ENCODE peak calls at places on chromosomes 4 and X, in six cellular contexts. H is suprapubic skin, U is foreskin keratinocyte, C is left ventricle myocardium inferior, Q is PC-3, A is thoracic aorta. K is an unnamed sample. For H3K4me1, the result is how much of the 10 kb centered on the place peaks cover.

GRCh38 chr4:123599920-123600394 is 203.4 kb downstream of the SPRY1 start:
- DNase-seq in U (no peak), Q (no peak), A (no peak), C (peak), H (peak), K (peak)

GRCh38 chr4:82436130-82436529 is 5.7 kb downstream of the ENOPH1 start:
- DNase-seq in Q (no peak), C (no peak), U (no peak), A (no peak), H (no peak), K (no peak)

GRCh38 chr4:25953740-25954139 is 39.7 kb downstream of the SMIM20 start:
- DNase-seq in C (no peak), Q (peak), A (no peak), H (no peak), U (peak), K (no peak)

GRCh38 chr4:158538176-158538575 is 16.5 kb downstream of the RXFP1 start:
- DNase-seq in Q (no peak), A (no peak), H (no peak), C (no peak), U (peak), K (no peak)

GRCh38 chr4:95193391-95194224 is 355.2 kb downstream of the UNC5C start:
- DNase-seq in H (no peak), U (no peak), A (no peak), Q (no peak), C (no peak), K (no peak)

GRCh38 chr4:153152453-153153338 is 51.5 kb upstream of the TRIM2 start:
- DNase-seq in H (no peak), U (no peak), Q (no peak), A (no peak), C (peak), K (peak)

GRCh38 chr4:106497271-106497670 is 128.7 kb upstream of the GIMD1 start:
- DNase-seq in H (no peak), A (no peak), Q (no peak), U (no peak), C (no peak), K (no peak)

GRCh38 chrX:150573702-150574101 is 5.3 kb downstream of the MTM1 start:
- DNase-seq in A (no peak), H (no peak), Q (no peak), C (no peak), U (no peak), K (peak)

GRCh38 chr4:160947653-160948052 is 1216.1 kb downstream of the FSTL5 start:
- DNase-seq in Q (no peak), U (no peak), A (no peak), C (no peak), H (no peak), K (no peak)

GRCh38 chrX:70254063-70254400 is 6.0 kb downstream of the P2RY4 start:
- DNase-seq in C (no peak), H (no peak), U (no peak), A (no peak), Q (no peak), K (no peak)

GRCh38 chr4:183101956-183102480 is 3.0 kb downstream of the WWC2 start:
- DNase-seq in H (no peak), Q (no peak), A (no peak), U (no peak), C (no peak), K (no peak)

GRCh38 chr4:110414590-110414989 is 61.4 kb upstream of the ENPEP start:
- DNase-seq in C (no peak), H (no peak), A (no peak), Q (no peak), U (no peak), K (no peak)

GRCh38 chr4:138650917-138651564 is 364.5 kb upstream of the NOCT start:
- DNase-seq in C (no peak), A (no peak), H (no peak), U (peak), Q (peak), K (no peak)

GRCh38 chrX:49282647-49283011 is 13.0 kb downstream of the PPP1R3F start:
- DNase-seq in A (no peak), C (no peak), U (no peak), Q (no peak), H (no peak), K (no peak)

GRCh38 chrX:40132751-40133150 is 35.0 kb upstream of the BCOR start:
- DNase-seq in Q (peak), U (peak), A (peak), H (peak), C (peak), K (peak)

GRCh38 chr4:186368291-186368690 is 102.3 kb downstream of the F11 start:
- DNase-seq in H (no peak), U (peak), A (no peak), Q (no peak), C (no peak), K (no peak)

GRCh38 chr4:54281060-54281781 is 52.1 kb downstream of the PDGFRA start:
- DNase-seq in Q (peak), H (peak), U (no peak), A (peak), C (peak), K (peak)

GRCh38 chrX:7077241-7077909 is 70.1 kb upstream of the STS start:
- DNase-seq in H (no peak), A (no peak), U (no peak), Q (no peak), C (no peak), K (no peak)

GRCh38 chr4:176547005-176547404 is 227.2 kb downstream of the SPCS3 start:
- DNase-seq in U (no peak), H (no peak), C (no peak), A (no peak), Q (no peak), K (no peak)

GRCh38 chr4:152525878-152526277 is 10.0 kb downstream of the FBXW7 start:
- DNase-seq in U (no peak), Q (no peak), A (no peak), H (no peak), C (no peak), K (no peak)

GRCh38 chrX:75038925-75039324 is 113.7 kb upstream of the NEXMIF start:
- DNase-seq in U (no peak), H (no peak), Q (peak), C (no peak), A (no peak), K (no peak)

GRCh38 chrX:57447856-57448255 is 144.0 kb upstream of the ZXDB start:
- DNase-seq in Q (peak), U (no peak), A (no peak), C (no peak), H (no peak), K (no peak)

GRCh38 chr4:137531121-137531520 is 1.2 kb downstream of the PCDH18 start:
- DNase-seq in C (no peak), Q (peak), A (no peak), H (no peak), U (no peak), K (no peak)

GRCh38 chrX:10722804-10723364 is 102.5 kb upstream of the MID1 start:
- DNase-seq in A (no peak), C (no peak), H (peak), U (no peak), Q (peak), K (peak)

GRCh38 chr4:124610214-124610613 is 102.3 kb downstream of the ANKRD50 start:
- DNase-seq in A (no peak), H (no peak), U (peak), C (no peak), Q (peak), K (no peak)

GRCh38 chr4:181684310-181684709 is 558.9 kb upstream of the TENM3 start:
- DNase-seq in Q (no peak), A (no peak), H (no peak), U (no peak), C (no peak), K (no peak)

GRCh38 chr4:176193126-176193525 is 2.3 kb downstream of the SPATA4 start:
- DNase-seq in A (no peak), H (no peak), Q (peak), C (no peak), U (peak), K (no peak)

DNA sequence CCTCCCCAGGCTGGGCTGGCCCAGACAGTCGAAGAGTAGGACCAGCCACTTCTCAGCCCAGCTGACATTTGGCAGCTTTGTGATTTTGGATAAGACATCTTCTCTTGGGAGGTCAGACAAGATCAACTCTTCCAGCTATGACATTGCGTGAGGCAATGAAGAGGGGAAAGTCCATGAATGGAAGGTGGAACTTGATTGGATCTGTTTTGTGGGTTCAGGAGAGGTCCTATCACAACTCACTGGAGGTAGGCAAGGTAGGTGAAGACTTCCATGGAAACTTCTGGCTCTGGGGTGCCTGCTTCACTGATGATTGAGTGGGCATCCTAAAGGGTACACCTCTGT is 7.5 kb upstream of the DDX60L start:
- DNase-seq in Q (no peak), H (no peak), C (no peak), A (no peak), U (no peak), K (no peak)
- H3K4me1 ChIP-seq in Q (half or more), H (under half), C (under half), A (under half), U (under half), K (under half)

GRCh38 chr4:87019898-87020297 is 85.1 kb downstream of the AFF1 start:
- DNase-seq in A (no peak), U (no peak), H (no peak), Q (no peak), C (no peak), K (no peak)

GRCh38 chr4:87019243-87019817 is 84.5 kb downstream of the AFF1 start:
- DNase-seq in A (no peak), H (no peak), C (no peak), U (no peak), Q (no peak), K (no peak)

GRCh38 chr4:87017580-87018061 is 82.8 kb downstream of the AFF1 start:
- DNase-seq in C (no peak), U (no peak), Q (no peak), A (no peak), H (no peak), K (no peak)

GRCh38 chr4:87014284-87014782 is 79.5 kb downstream of the AFF1 start:
- DNase-seq in C (no peak), Q (peak), A (no peak), U (no peak), H (no peak), K (no peak)

GRCh38 chr4:87018751-87019150 is 83.9 kb downstream of the AFF1 start:
- DNase-seq in Q (no peak), H (no peak), A (no peak), U (no peak), C (no peak), K (no peak)
- H3K4me1 ChIP-seq in Q (under half), H (half or more), A (under half), U (under half), C (half or more), K (under half)

GRCh38 chrX:107731831-107732502 is 43.6 kb downstream of the TSC22D3 start:
- DNase-seq in Q (peak), A (peak), C (peak), U (no peak), H (peak), K (peak)
- H3K4me1 ChIP-seq in Q (under half), A (under half), C (half or more), U (under half), H (half or more), K (under half)

GRCh38 chr4:15020502-15021286 is 18.4 kb downstream of the CPEB2 start:
- DNase-seq in A (no peak), U (no peak), Q (no peak), C (no peak), H (no peak), K (no peak)
- H3K4me1 ChIP-seq in A (half or more), U (under half), Q (under half), C (half or more), H (under half), K (under half)

GRCh38 chr4:76977731-76978350 is 28.3 kb downstream of the SEPTIN11 start:
- DNase-seq in H (no peak), U (no peak), Q (peak), C (no peak), A (no peak), K (no peak)
- H3K4me1 ChIP-seq in H (under half), U (under half), Q (under half), C (under half), A (under half), K (under half)

GRCh38 chrX:129954804-129955203 is 27.6 kb upstream of the BCORL1 start:
- DNase-seq in Q (no peak), U (no peak), A (no peak), H (no peak), C (no peak), K (no peak)

GRCh38 chrX:129955682-129956081 is 26.8 kb upstream of the BCORL1 start:
- DNase-seq in U (no peak), Q (no peak), A (no peak), H (no peak), C (no peak), K (no peak)

GRCh38 chrX:129956145-129956544 is 26.3 kb upstream of the BCORL1 start:
- DNase-seq in H (no peak), U (no peak), A (no peak), C (no peak), Q (no peak), K (no peak)

GRCh38 chrX:129957241-129958099 is 25.0 kb upstream of the BCORL1 start:
- DNase-seq in C (peak), A (no peak), Q (peak), U (no peak), H (peak), K (peak)

DNA sequence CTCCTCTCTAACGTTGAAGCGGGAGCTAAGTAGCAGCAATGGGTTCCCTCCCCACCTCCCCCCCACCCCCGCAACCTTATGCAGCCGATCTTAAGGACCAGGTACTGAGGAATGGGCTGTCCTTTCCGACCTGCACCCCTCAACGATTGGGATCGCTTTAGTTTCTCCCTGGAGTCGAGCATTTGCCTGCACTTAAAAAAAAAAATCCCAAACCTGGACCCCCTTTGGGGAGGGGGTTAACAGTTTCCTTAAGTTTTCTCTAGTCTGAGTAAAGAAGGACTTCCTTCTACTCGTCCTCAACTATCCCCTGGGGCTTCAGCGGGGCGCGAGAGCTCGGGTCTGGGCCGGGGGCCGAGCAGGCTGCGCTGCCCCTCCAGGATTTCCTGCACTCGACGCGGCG is 25.7 kb upstream of the BCORL1 start:
- DNase-seq in Q (no peak), A (no peak), U (no peak), C (no peak), H (no peak), K (no peak)
- H3K4me1 ChIP-seq in Q (under half), A (under half), U (under half), C (under half), H (under half), K (under half)